ENCODE peak calls at places on chromosome 5, in eight cellular contexts. C is tibial nerve; F is aorta; Q is K562; D is CD8-positive, alpha-beta memory T cell; R is esophagus muscularis mucosa; V is A549; E is cardiac muscle cell. O is an unnamed sample. For H3K4me1, the result is how much of the 10 kb centered on the place peaks cover.

GRCh38 chr5:134436523-134437339 is 25.1 kb upstream of the CDKN2AIPNL start:
- DNase-seq in R (no peak), V (peak), D (peak), Q (no peak), C (peak), E (peak), F (peak), O (peak)

GRCh38 chr5:73969195-73970059 is 343.4 kb downstream of the ARHGEF28 start:
- DNase-seq in C (no peak), V (no peak), E (no peak), D (no peak), F (no peak), Q (no peak), R (no peak), O (no peak)

GRCh38 chr5:68953151-68953884 is 140.5 kb upstream of the SLC30A5 start:
- DNase-seq in Q (no peak), F (no peak), E (no peak), D (no peak), V (no peak), C (no peak), R (no peak), O (no peak)

GRCh38 chr5:149632311-149633251 is 51.3 kb downstream of the ARHGEF37 start:
- DNase-seq in V (no peak), D (no peak), R (no peak), F (no peak), Q (peak), C (no peak), E (peak), O (peak)

GRCh38 chr5:1118738-1119137 is 6.9 kb upstream of the SLC12A7 start:
- DNase-seq in V (no peak), Q (peak), F (no peak), D (no peak), E (no peak), C (no peak), R (no peak), O (no peak)

GRCh38 chr5:152884006-152884405 is 478.9 kb upstream of the NMUR2 start:
- DNase-seq in Q (no peak), V (no peak), D (no peak), E (no peak), C (no peak), F (no peak), R (no peak), O (no peak)

GRCh38 chr5:168596927-168597326 is 17.8 kb upstream of the PANK3 start:
- DNase-seq in R (no peak), E (no peak), V (no peak), Q (no peak), D (no peak), F (no peak), C (no peak), O (no peak)

GRCh38 chr5:148740966-148741742 is 85.3 kb upstream of the ADRB2 start:
- DNase-seq in V (peak), R (no peak), E (peak), C (no peak), Q (peak), F (no peak), D (no peak), O (peak)

GRCh38 chr5:15014809-15015208 is 143.2 kb upstream of the ANKH start:
- DNase-seq in C (no peak), V (no peak), E (no peak), R (no peak), Q (no peak), F (no peak), D (no peak), O (peak)

GRCh38 chr5:146007270-146007669 is 70.9 kb downstream of the SH3RF2 start:
- DNase-seq in D (no peak), R (peak), V (no peak), E (no peak), C (no peak), F (no peak), Q (no peak), O (peak)

GRCh38 chr5:169934990-169935389 is 45.3 kb downstream of the INSYN2B start:
- DNase-seq in E (no peak), D (no peak), F (no peak), R (no peak), Q (no peak), V (no peak), C (no peak), O (peak)

GRCh38 chr5:124662261-124662781 is 84.1 kb downstream of the ZNF608 start:
- DNase-seq in E (no peak), R (no peak), V (peak), C (no peak), F (no peak), Q (no peak), D (no peak), O (no peak)

GRCh38 chr5:36881304-36881703 is 4.7 kb downstream of the NIPBL start:
- DNase-seq in V (no peak), Q (no peak), D (no peak), E (no peak), R (no peak), C (no peak), F (no peak), O (no peak)

GRCh38 chr5:143541943-143542797 is 138.7 kb upstream of the NR3C1 start:
- DNase-seq in C (no peak), Q (no peak), D (no peak), R (no peak), E (no peak), V (no peak), F (no peak), O (no peak)

GRCh38 chr5:41809128-41809527 is 61.1 kb downstream of the OXCT1 start:
- DNase-seq in F (no peak), D (no peak), E (no peak), Q (no peak), R (no peak), V (no peak), C (no peak), O (no peak)

GRCh38 chr5:133256276-133256675 is 204.5 kb downstream of the HSPA4 start:
- DNase-seq in V (no peak), D (no peak), E (no peak), C (no peak), Q (peak), R (no peak), F (no peak), O (no peak)

GRCh38 chr5:133257977-133258376 is 206.2 kb downstream of the HSPA4 start:
- DNase-seq in D (no peak), R (no peak), E (no peak), Q (no peak), V (no peak), F (no peak), C (no peak), O (no peak)

GRCh38 chr5:133261993-133262392 is 210.2 kb downstream of the HSPA4 start:
- DNase-seq in E (peak), F (no peak), C (no peak), Q (no peak), R (no peak), D (no peak), V (no peak), O (no peak)

GRCh38 chr5:133259199-133259997 is 207.6 kb downstream of the HSPA4 start:
- DNase-seq in E (no peak), F (no peak), D (no peak), R (no peak), C (no peak), Q (no peak), V (no peak), O (no peak)

DNA sequence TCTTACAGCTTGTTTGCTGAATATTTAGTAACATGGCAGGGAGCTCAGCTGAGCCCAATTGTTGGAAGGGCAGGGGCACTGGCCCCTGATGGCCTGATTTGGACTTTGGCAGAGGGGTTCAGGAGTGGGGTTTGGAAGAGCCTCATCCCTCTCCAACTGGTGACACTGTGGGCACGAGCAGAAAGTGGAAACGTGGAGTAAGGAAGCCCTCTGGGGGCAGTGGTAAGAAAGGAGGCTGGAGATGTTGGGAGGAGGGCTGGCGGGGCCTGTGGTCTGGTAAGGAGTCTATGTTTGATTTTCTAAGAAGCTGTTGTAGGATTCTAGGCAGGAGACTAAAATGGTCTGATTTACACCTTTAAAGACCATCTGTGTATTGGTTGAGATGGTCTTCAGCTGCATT is 208.9 kb downstream of the HSPA4 start:
- DNase-seq in D (no peak), V (no peak), E (no peak), F (no peak), Q (no peak), C (no peak), R (no peak), O (no peak)
- H3K4me3 ChIP-seq in D (no peak), V (no peak), E (no peak), F (no peak), Q (no peak), C (no peak), R (no peak), O (no peak)

GRCh38 chr5:16867585-16867953 is 68.5 kb downstream of the MYO10 start:
- DNase-seq in V (no peak), F (no peak), D (no peak), E (no peak), Q (no peak), R (no peak), C (no peak), O (no peak)

GRCh38 chr5:16864566-16864965 is 71.5 kb downstream of the MYO10 start:
- DNase-seq in Q (no peak), E (no peak), R (no peak), C (no peak), F (no peak), D (no peak), V (no peak), O (peak)

GRCh38 chr5:16863380-16864007 is 72.6 kb downstream of the MYO10 start:
- DNase-seq in C (no peak), E (no peak), V (no peak), Q (no peak), R (no peak), F (no peak), D (no peak), O (no peak)

GRCh38 chr5:16866795-16867584 is 69.1 kb downstream of the MYO10 start:
- DNase-seq in E (peak), R (no peak), C (no peak), V (no peak), Q (no peak), D (no peak), F (peak), O (no peak)

DNA sequence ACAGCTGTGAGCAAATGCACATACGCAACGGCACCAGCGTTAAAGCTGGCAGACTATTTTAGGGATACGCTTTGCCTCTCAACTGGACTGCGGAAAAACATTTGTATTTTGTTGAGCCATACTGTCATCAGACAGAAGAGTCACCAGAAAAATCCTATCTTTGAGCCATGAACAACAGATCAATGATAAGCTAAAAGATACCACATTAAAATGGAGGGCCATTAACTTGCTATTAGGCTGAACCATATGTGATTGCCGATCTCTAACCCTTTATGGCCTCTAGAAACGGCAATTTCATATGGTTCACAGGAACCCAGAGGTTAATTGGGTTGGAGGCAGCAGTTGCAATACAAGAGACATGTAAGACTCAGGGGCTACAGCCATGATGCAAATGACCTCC is 69.9 kb downstream of the MYO10 start:
- DNase-seq in E (no peak), R (no peak), F (no peak), V (no peak), D (no peak), C (no peak), Q (no peak), O (no peak)
- H3K4me1 ChIP-seq in E (under half), R (under half), F (under half), V (half or more), D (under half), C (under half), Q (under half), O (under half)

DNA sequence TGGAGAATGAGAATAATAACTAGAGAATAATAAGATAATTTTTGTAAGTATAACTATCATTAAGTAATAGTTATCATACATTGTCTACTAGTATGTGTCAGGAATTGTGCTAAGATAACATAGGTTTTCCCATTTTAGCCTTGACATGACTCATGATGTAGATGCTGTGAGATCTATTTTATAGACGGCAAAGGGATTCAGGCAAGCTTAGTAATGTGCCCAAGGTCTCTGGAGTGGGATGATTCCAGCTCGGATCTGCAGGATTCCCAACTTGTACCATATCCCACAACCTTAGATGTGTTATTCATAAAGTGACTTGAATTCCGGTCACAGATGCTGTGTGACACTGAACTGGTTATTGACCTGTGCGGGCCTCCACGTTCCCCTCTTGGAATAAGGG is 51.5 kb downstream of the IL31RA start:
- DNase-seq in R (no peak), V (no peak), D (no peak), Q (no peak), E (no peak), C (no peak), F (no peak), O (no peak)
- H3K4me3 ChIP-seq in R (no peak), V (no peak), D (no peak), Q (no peak), E (no peak), C (no peak), F (no peak), O (no peak)

GRCh38 chr5:55307383-55308253 is at the start of the genes DHX29 and MTREX:
- DNase-seq in C (peak), D (peak), F (peak), V (peak), R (peak), Q (peak), E (peak), O (peak)

GRCh38 chr5:55308254-55308836 is 556 bp downstream of the MTREX start:
- DNase-seq in R (no peak), E (no peak), Q (no peak), V (peak), C (no peak), F (no peak), D (no peak), O (peak)

GRCh38 chr5:55303238-55303690 is 4.2 kb downstream of the DHX29 start:
- DNase-seq in F (no peak), R (no peak), Q (no peak), D (no peak), E (no peak), C (no peak), V (no peak), O (peak)

GRCh38 chr5:55304584-55304983 is 2.9 kb downstream of the DHX29 start:
- DNase-seq in C (no peak), F (no peak), R (no peak), V (no peak), Q (peak), E (no peak), D (no peak), O (no peak)

GRCh38 chr5:55306641-55307382 is 682 bp downstream of the DHX29 start:
- DNase-seq in R (no peak), E (peak), F (no peak), D (no peak), Q (no peak), C (no peak), V (peak), O (peak)
- H3K4me1 ChIP-seq in R (half or more), E (under half), F (under half), D (half or more), Q (under half), C (under half), V (under half), O (under half)